ENCODE peak calls at places on chromosomes 2 and 18, in four cellular contexts. H, Y, A and E are unnamed samples.

GRCh38 chr18:59996370-59996966 is 96.7 kb downstream of the PMAIP1 start:
- DNase-seq in H (peak; percentile 72), Y (peak; percentile 55), A (no peak), E (peak; percentile 30)

GRCh38 chr18:10726198-10727068 is 200.6 kb downstream of the NAPG start:
- DNase-seq in A (no peak), Y (no peak), H (no peak), E (no peak)

GRCh38 chr2:29628078-29628765 is 293.2 kb downstream of the ALK start:
- DNase-seq in A (no peak), H (no peak), Y (no peak), E (no peak)

GRCh38 chr2:239310401-239311061 is 90.3 kb downstream of the HDAC4 start:
- DNase-seq in Y (no peak), H (peak; percentile 20), A (no peak), E (no peak)

GRCh38 chr2:160401895-160402294 is 91.7 kb downstream of the RBMS1 start:
- DNase-seq in H (peak; percentile 63), Y (no peak), A (no peak), E (no peak)

GRCh38 chr2:118387509-118387908 is 299.2 kb downstream of the INSIG2 start:
- DNase-seq in Y (no peak), H (no peak), A (no peak), E (no peak)

GRCh38 chr2:241799522-241800197 is 9.3 kb upstream of the NEU4 start:
- DNase-seq in H (peak; percentile 42), Y (no peak), A (no peak), E (peak; percentile 9)

GRCh38 chr2:162153608-162154224 is 1.7 kb upstream of the GCG start:
- DNase-seq in A (no peak), H (peak; percentile 85), Y (peak; percentile 65), E (peak; percentile 36)

GRCh38 chr2:217755027-217755756 is 247.6 kb downstream of the TNS1 start:
- DNase-seq in H (peak; percentile 17), Y (no peak), A (no peak), E (no peak)

GRCh38 chr2:178284613-178285286 is 90.4 kb downstream of the OSBPL6 start:
- DNase-seq in Y (no peak), A (no peak), H (no peak), E (no peak)

GRCh38 chr2:234293973-234294372 is 202.9 kb downstream of the ARL4C start:
- DNase-seq in H (no peak), Y (peak; percentile 22), A (no peak), E (no peak)

GRCh38 chr2:84729224-84729623 is 151.7 kb downstream of the TRABD2A start:
- DNase-seq in H (no peak), Y (no peak), A (no peak), E (no peak)

GRCh38 chr2:227036527-227036926 is 127.5 kb downstream of the COL4A4 start:
- DNase-seq in A (no peak), Y (no peak), H (no peak), E (no peak)

GRCh38 chr2:20573611-20574422 is 77.1 kb downstream of the HS1BP3 start:
- DNase-seq in Y (no peak), A (no peak), H (no peak), E (no peak)

GRCh38 chr2:160271166-160272086 is 71.4 kb upstream of the ITGB6 start:
- DNase-seq in A (no peak), Y (no peak), H (peak; percentile 67), E (no peak)

GRCh38 chr18:11857177-11857887 is 6.1 kb downstream of the CHMP1B start:
- DNase-seq in Y (no peak), A (peak; percentile 69), H (peak; percentile 72), E (no peak)

GRCh38 chr18:356763-357162 is 88.9 kb upstream of the THOC1 start:
- DNase-seq in Y (no peak), A (no peak), H (no peak), E (no peak)

GRCh38 chr2:127627740-127628571 is 18.0 kb upstream of the GPR17 start:
- DNase-seq in A (no peak), H (no peak), Y (no peak), E (no peak)

GRCh38 chr2:99636432-99637034 is 146.7 kb upstream of the REV1 start:
- DNase-seq in Y (no peak), H (no peak), A (no peak), E (no peak)

GRCh38 chr18:3889803-3890202 is 439.8 kb downstream of the TGIF1 start:
- DNase-seq in H (no peak), Y (no peak), A (no peak), E (no peak)

GRCh38 chr2:31075936-31076590 is 62.2 kb downstream of the GALNT14 start:
- DNase-seq in Y (no peak), A (no peak), H (no peak), E (no peak)

GRCh38 chr18:2988041-2988794 is 24.7 kb downstream of the LPIN2 start:
- DNase-seq in Y (no peak), H (no peak), A (no peak), E (no peak)

GRCh38 chr2:198788676-198789075 is 669.1 kb downstream of the SATB2 start:
- DNase-seq in Y (no peak), A (no peak), H (peak; percentile 82), E (no peak)

GRCh38 chr2:121101093-121101715 is 183.8 kb downstream of the TFCP2L1 start:
- DNase-seq in Y (no peak), A (no peak), H (no peak), E (no peak)
- TF ChIP-seq CTCF in Y (no peak), A (no peak), H (no peak), E (no peak)

GRCh38 chr2:210360412-210360811 is 45.4 kb upstream of the MYL1 start:
- DNase-seq in A (no peak), H (no peak), Y (no peak), E (no peak)
- TF ChIP-seq CTCF in A (no peak), H (no peak), Y (no peak), E (no peak)

GRCh38 chr2:43142921-43143438 is 83.4 kb downstream of the ZFP36L2 start:
- DNase-seq in H (no peak), A (no peak), Y (no peak), E (no peak)
- TF ChIP-seq CTCF in H (peak; percentile 22), A (no peak), Y (peak; percentile 23), E (peak; percentile 11)

DNA sequence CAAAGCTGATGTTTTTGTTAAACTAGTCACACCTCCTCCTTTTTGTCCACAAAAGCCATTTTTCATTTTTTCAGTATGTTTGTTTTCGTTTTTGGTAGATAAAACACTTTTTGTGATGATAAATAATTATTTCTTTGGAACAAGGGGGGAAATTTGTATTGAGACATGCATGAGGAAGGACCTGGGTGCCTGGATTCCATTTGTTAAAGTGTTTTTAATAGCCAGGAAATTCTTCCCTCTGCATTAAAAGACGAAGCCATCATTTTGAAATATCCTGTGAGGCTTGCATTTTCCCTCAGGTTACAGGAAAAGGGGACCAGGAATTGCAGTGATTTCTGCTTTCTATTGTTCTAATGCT is 52.1 kb upstream of the CTLA4 start:
- DNase-seq in H (no peak), A (no peak), Y (no peak), E (no peak)
- TF ChIP-seq CTCF in H (no peak), A (no peak), Y (no peak), E (no peak)

GRCh38 chr2:102620367-102620766 is 1.0 kb downstream of the SLC9A2 start:
- DNase-seq in H (peak; percentile 71), A (no peak), Y (no peak), E (no peak)

GRCh38 chr2:102619414-102620319 is at the start of gene SLC9A2:
- DNase-seq in A (no peak), H (peak; percentile 82), Y (peak; percentile 26), E (peak; percentile 29)

GRCh38 chr2:102618452-102619413 is 620 bp upstream of the SLC9A2 start:
- DNase-seq in A (no peak), Y (no peak), H (peak; percentile 78), E (peak; percentile 24)

GRCh38 chr2:102621630-102622029 is 2.3 kb downstream of the SLC9A2 start:
- DNase-seq in H (no peak), Y (no peak), A (no peak), E (no peak)

DNA sequence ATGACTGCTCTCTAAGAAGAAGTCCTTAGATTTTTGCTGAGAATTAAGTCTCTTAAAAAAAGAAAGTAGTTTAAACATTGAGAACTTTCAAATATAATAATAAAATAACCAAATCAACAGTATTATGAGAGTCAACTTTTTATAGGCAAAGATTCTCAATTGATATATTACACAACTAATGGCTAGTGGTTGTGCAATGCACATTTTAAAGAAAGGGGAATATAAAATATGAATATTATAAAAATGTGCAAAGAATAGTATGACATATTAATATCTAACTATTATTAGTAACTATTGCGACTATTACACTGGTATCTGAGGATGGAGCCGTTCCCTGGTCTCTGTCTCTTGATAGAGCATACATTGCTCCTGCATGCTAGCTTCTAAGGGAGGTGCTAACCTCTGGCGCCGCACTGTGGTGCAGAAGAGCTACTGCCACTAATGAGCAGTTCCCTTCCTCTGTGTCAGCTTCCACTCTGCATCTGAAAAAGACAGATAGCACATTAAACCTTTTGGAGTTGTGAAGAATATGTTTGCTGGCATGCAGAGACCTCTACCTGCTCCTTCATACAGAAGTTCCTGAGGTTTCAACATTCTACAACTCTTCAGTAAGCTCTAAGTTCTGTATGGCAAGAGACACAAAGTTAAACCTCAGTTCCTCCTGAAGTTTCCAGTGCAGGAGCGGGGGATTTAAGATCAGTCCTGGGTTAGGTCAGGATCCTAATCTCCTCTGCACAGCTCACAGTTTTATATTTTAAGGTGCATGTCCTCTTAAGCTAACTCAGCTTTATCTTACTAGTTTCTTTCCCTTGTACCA is 3.5 kb upstream of the SLC9A2 start:
- DNase-seq in H (peak; percentile 81), A (no peak), Y (peak; percentile 72), E (peak; percentile 63)
- TF ChIP-seq CTCF in H (peak; percentile 95), A (peak; percentile 74), Y (peak; percentile 87), E (peak; percentile 91)

GRCh38 chr2:206442854-206443734 is at the start of gene ADAM23:
- DNase-seq in Y (peak; percentile 78), H (peak; percentile 91), A (no peak), E (peak; percentile 64)
- TF ChIP-seq CTCF in Y (peak; percentile 36), H (peak; percentile 75), A (no peak), E (no peak)

GRCh38 chr2:23379220-23379695 is 5.7 kb upstream of the KLHL29 start:
- DNase-seq in A (no peak), Y (no peak), H (no peak), E (peak; percentile 28)
- TF ChIP-seq CTCF in A (no peak), Y (no peak), H (no peak), E (no peak)

DNA sequence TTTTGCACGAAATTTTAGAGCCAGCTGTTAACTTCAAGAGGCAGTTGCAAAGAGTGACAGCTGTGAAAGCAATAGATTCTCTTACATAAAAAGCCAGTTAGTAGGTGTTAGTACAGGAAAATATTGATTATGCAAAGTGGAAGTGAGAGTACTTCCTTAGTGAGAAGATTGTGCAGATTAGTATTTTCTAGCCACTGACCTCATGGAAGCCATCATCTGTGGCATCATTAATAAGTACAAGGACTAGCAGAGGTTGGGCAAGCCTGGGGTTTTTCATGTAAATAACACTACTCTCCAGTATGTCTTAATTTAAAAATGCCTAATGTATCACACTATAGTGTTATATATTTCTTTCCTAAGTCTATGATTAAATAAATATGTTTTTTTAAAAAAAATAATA is 166.2 kb upstream of the DTNA start:
- DNase-seq in H (no peak), A (no peak), Y (no peak), E (no peak)
- TF ChIP-seq CTCF in H (no peak), A (no peak), Y (no peak), E (no peak)